ENCODE peak calls at places on chromosomes 5 and 9, in nine cellular contexts. F, K, Q, V, L, G, H, W and D are unnamed samples.

GRCh38 chr5:36982146-36982545 is 105.6 kb downstream of the NIPBL start:
- DNase-seq in G (no peak), F (peak), W (no peak), H (no peak), Q (peak), V (no peak), K (no peak), L (no peak), D (no peak)

GRCh38 chr9:110620726-110621125 is 41.2 kb upstream of the SVEP1 start:
- DNase-seq in F (no peak), H (no peak), Q (no peak), V (no peak), L (no peak), G (no peak), W (no peak), K (no peak), D (no peak)

GRCh38 chr5:31383734-31384133 is 148.2 kb downstream of the DROSHA start:
- DNase-seq in H (no peak), L (no peak), F (no peak), W (no peak), K (no peak), Q (no peak), G (no peak), V (no peak), D (no peak)

GRCh38 chr5:84191296-84191695 is 193.4 kb downstream of the EDIL3 start:
- DNase-seq in H (no peak), L (no peak), W (no peak), K (no peak), G (no peak), Q (no peak), F (no peak), V (no peak), D (no peak)

GRCh38 chr9:135001526-135001925 is 83.8 kb upstream of the FCN1 start:
- DNase-seq in Q (no peak), V (no peak), H (no peak), L (no peak), G (no peak), F (no peak), W (no peak), K (no peak), D (no peak)

GRCh38 chr9:42852133-42852532 is 668.7 kb downstream of the SPATA31A6 start:
- DNase-seq in H (peak), W (peak), V (peak), L (no peak), F (peak), K (peak), Q (peak), G (no peak), D (no peak)

GRCh38 chr5:149962040-149962439 is 1.5 kb downstream of the SLC26A2 start:
- DNase-seq in L (no peak), V (no peak), Q (peak), W (peak), H (no peak), K (peak), G (no peak), F (peak), D (no peak)

GRCh38 chr9:33017283-33018041 is 7.6 kb upstream of the DNAJA1 start:
- DNase-seq in H (no peak), K (peak), G (no peak), L (no peak), Q (no peak), W (no peak), V (no peak), F (no peak), D (no peak)

GRCh38 chr5:144191998-144192397 is 21.3 kb downstream of the KCTD16 start:
- DNase-seq in V (no peak), G (no peak), W (peak), Q (peak), K (peak), L (peak), H (no peak), F (peak), D (peak)

GRCh38 chr9:76373173-76373771 is 21.0 kb downstream of the RFK start:
- DNase-seq in V (peak), Q (no peak), H (peak), L (peak), W (peak), G (no peak), K (peak), F (peak), D (no peak)

GRCh38 chr9:123689701-123690428 is 240.1 kb downstream of the DENND1A start:
- DNase-seq in L (no peak), F (peak), W (no peak), V (no peak), H (no peak), K (no peak), Q (peak), G (no peak), D (no peak)

GRCh38 chr5:154860123-154860522 is 1.7 kb downstream of the CNOT8 start:
- DNase-seq in H (no peak), L (no peak), W (no peak), G (peak), Q (peak), F (peak), K (no peak), V (no peak), D (no peak)

GRCh38 chr5:141547488-141547887 is 58.6 kb downstream of the PCDHGC5 start:
- DNase-seq in H (no peak), L (no peak), K (no peak), Q (no peak), V (no peak), G (no peak), W (no peak), F (no peak), D (no peak)

GRCh38 chr9:135304886-135305285 is 174.7 kb upstream of the PPP1R26 start:
- DNase-seq in G (no peak), H (no peak), V (no peak), Q (no peak), L (no peak), K (no peak), W (no peak), F (no peak), D (no peak)

DNA sequence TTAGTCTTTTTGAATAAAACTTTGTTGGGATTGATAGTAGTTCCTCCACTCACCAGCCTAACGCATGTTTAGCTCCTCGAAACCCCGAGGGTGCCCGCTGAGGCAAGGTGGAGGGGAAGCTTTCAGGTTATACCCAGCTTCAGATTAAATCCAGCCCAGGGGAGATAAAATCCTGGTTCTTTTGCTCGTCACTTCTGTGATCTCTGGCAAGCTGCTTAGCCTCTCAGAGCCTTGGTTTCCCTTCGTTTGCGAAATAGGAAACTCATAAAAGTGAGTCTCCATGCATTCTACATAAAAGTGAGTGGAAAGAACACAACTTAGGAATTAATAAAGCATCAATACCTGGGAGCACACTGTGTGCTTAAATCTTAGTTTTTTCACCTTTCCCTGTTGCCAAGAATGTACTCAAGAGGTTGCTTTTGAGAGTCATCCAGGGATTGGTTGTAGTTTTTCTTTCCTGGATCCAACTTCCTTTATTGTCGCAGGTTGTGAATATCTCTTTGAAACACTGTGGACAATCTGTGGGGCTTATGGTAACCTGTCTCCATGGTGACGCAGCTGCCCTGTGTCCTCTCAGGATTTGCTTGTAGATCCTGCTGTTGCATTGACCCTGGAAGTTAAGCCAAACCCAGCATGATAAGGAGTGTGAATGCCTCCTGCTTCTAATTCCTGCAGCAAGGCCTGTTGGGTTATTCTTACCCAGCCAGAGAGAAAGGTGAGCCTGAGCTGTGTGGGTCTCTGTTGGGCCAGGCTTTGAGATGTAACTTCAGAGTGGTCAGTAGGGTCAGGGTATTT is 2.0 kb downstream of the GALNT12 start:
- DNase-seq in H (no peak), G (no peak), K (no peak), L (no peak), W (peak), V (no peak), F (no peak), Q (no peak), D (no peak)
- H3K4me3 ChIP-seq in H (no peak), G (no peak), K (no peak), L (no peak), W (no peak), V (no peak), F (no peak), Q (peak), D (no peak)

GRCh38 chr5:61416010-61416409 is 84.0 kb downstream of the ZSWIM6 start:
- DNase-seq in H (no peak), Q (peak), L (no peak), G (no peak), W (peak), K (no peak), V (no peak), F (peak), D (no peak)

GRCh38 chr5:61414806-61415205 is 82.7 kb downstream of the ZSWIM6 start:
- DNase-seq in F (no peak), H (no peak), K (no peak), W (no peak), L (no peak), V (no peak), Q (no peak), G (no peak), D (no peak)

GRCh38 chr5:61417345-61417744 is 85.3 kb downstream of the ZSWIM6 start:
- DNase-seq in L (no peak), K (no peak), W (no peak), V (no peak), F (no peak), H (no peak), G (no peak), Q (no peak), D (no peak)

GRCh38 chr5:61417851-61418250 is 85.8 kb downstream of the ZSWIM6 start:
- DNase-seq in H (no peak), G (no peak), L (no peak), W (no peak), Q (no peak), F (no peak), K (no peak), V (no peak), D (no peak)

DNA sequence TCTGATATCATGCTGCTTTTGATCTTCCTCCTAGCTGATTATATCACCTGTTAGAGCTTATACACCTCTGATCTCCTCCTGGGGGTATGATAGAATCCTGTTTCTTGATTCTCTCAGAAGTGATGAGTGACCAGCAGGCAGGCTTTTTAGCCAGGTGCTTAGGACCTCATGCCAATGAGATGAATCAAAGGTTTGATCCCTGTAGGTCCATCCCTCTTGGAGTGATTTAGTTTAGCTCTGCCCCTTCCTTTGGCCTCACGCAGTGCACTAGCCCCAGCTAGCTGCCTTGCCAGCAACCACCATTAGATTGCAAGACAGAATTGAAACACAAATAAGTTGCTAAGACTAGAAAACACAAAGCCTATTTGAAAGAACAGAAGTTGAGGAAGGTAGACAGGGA is 84.4 kb downstream of the ZSWIM6 start:
- DNase-seq in W (no peak), V (no peak), F (no peak), Q (no peak), G (no peak), K (no peak), L (no peak), H (no peak), D (no peak)
- TF ChIP-seq CTCF in W (no peak), V (no peak), F (no peak), Q (no peak), G (no peak), K (no peak), L (no peak), H (no peak), D (no peak)

GRCh38 chr5:116453920-116454319 is 120.7 kb downstream of the SEMA6A start:
- DNase-seq in F (no peak), H (no peak), K (no peak), L (no peak), Q (no peak), V (no peak), G (no peak), W (no peak), D (no peak)
- H3K4me3 ChIP-seq in F (no peak), H (peak), K (no peak), L (no peak), Q (no peak), V (no peak), G (no peak), W (no peak), D (no peak)

DNA sequence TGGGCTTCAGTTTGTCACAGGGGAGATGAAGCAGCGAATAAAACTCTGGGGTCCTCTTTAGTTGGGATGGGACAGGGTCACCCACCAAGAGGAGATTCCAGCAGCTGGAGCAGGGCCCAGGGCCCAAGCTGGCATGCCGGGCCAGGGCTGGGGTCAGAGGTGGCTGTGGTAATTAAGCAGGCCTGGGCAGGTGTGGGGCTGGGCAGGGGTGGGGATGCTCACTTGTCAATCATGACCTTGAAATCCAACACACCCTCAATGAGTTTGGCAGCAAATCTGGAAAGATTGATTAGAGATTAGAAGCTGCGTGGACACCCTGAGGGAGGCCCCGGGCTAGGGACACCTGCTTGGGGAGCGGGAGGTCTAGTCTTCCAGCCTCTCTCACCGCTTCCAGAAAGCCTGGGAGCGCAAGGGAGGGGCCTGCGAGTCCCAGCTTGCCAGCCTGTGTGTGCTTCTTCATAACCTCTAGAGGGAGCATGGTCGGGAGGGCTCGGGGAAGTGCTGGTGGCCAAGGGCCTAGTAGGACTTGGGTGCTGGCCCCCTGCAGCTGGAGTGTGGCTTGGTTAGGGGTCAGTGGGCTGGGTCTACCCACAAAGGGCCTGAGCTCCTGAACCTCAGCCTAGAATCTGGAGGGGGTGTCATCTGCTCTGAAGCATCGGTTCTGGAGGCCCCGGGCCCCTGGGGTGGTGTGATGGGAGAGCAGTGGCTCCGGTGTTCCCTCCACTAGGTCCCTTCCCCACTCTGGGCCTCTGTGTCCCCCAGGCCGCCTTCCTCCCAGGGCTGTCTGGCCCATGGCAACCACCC is 7.6 kb downstream of the CRAT start:
- DNase-seq in H (peak), V (no peak), G (peak), L (no peak), K (peak), Q (no peak), F (peak), W (peak), D (no peak)
- TF ChIP-seq CTCF in H (peak), V (peak), G (no peak), L (peak), K (peak), Q (peak), F (peak), W (peak), D (peak)